ENCODE peak calls at places on chromosomes 2 and 18, in ten cellular contexts. One of them, this sample, is unnamed.

GRCh38 chr2:160390544-160391258 is 102.9 kb downstream of the RBMS1 start:
- DNase-seq in left ventricle myocardium superior: no peak
- DNase-seq in NCI-H1092 treated with DMSO at 0.1 percent for 48 hours: no peak
- DNase-seq in GOT3: no peak
- DNase-seq in AG04449: peak
- DNase-seq in breast epithelium: no peak
- DNase-seq in activated CD4-positive, CD25-positive, alpha-beta regulatory T cell: no peak
- DNase-seq in tibial artery: no peak
- DNase-seq in RPMI7951: peak
- DNase-seq in cardiac muscle cell: no peak
- DNase-seq in this sample: no peak

GRCh38 chr18:78168526-78168925 is 811.1 kb upstream of the SALL3 start:
- DNase-seq in tibial artery: no peak
- DNase-seq in RPMI7951: no peak
- DNase-seq in NCI-H1092 treated with DMSO at 0.1 percent for 48 hours: no peak
- DNase-seq in breast epithelium: no peak
- DNase-seq in left ventricle myocardium superior: no peak
- DNase-seq in activated CD4-positive, CD25-positive, alpha-beta regulatory T cell: no peak
- DNase-seq in cardiac muscle cell: no peak
- DNase-seq in AG04449: no peak
- DNase-seq in GOT3: no peak
- DNase-seq in this sample: no peak

GRCh38 chr2:179569834-179570233 is 291.6 kb downstream of the ZNF385B start:
- DNase-seq in AG04449: peak
- DNase-seq in NCI-H1092 treated with DMSO at 0.1 percent for 48 hours: no peak
- DNase-seq in tibial artery: no peak
- DNase-seq in activated CD4-positive, CD25-positive, alpha-beta regulatory T cell: no peak
- DNase-seq in RPMI7951: peak
- DNase-seq in GOT3: peak
- DNase-seq in left ventricle myocardium superior: no peak
- DNase-seq in breast epithelium: no peak
- DNase-seq in cardiac muscle cell: peak
- DNase-seq in this sample: peak

GRCh38 chr2:226581004-226581403 is 218.6 kb downstream of the IRS1 start:
- DNase-seq in RPMI7951: peak
- DNase-seq in left ventricle myocardium superior: no peak
- DNase-seq in AG04449: no peak
- DNase-seq in tibial artery: no peak
- DNase-seq in cardiac muscle cell: no peak
- DNase-seq in GOT3: no peak
- DNase-seq in activated CD4-positive, CD25-positive, alpha-beta regulatory T cell: peak
- DNase-seq in breast epithelium: no peak
- DNase-seq in NCI-H1092 treated with DMSO at 0.1 percent for 48 hours: no peak
- DNase-seq in this sample: no peak

GRCh38 chr2:8956789-8957188 is 46.7 kb downstream of the MBOAT2 start:
- DNase-seq in NCI-H1092 treated with DMSO at 0.1 percent for 48 hours: no peak
- DNase-seq in GOT3: no peak
- DNase-seq in cardiac muscle cell: peak
- DNase-seq in activated CD4-positive, CD25-positive, alpha-beta regulatory T cell: no peak
- DNase-seq in tibial artery: no peak
- DNase-seq in breast epithelium: no peak
- DNase-seq in RPMI7951: no peak
- DNase-seq in left ventricle myocardium superior: no peak
- DNase-seq in AG04449: no peak
- DNase-seq in this sample: no peak

GRCh38 chr2:13583609-13584008 is 866.9 kb downstream of the TRIB2 start:
- DNase-seq in RPMI7951: no peak
- DNase-seq in GOT3: no peak
- DNase-seq in breast epithelium: no peak
- DNase-seq in left ventricle myocardium superior: no peak
- DNase-seq in NCI-H1092 treated with DMSO at 0.1 percent for 48 hours: no peak
- DNase-seq in tibial artery: no peak
- DNase-seq in activated CD4-positive, CD25-positive, alpha-beta regulatory T cell: no peak
- DNase-seq in AG04449: no peak
- DNase-seq in cardiac muscle cell: no peak
- DNase-seq in this sample: no peak

GRCh38 chr2:155442755-155443372 is 744.4 kb downstream of the KCNJ3 start:
- DNase-seq in tibial artery: no peak
- DNase-seq in RPMI7951: peak
- DNase-seq in AG04449: no peak
- DNase-seq in GOT3: no peak
- DNase-seq in breast epithelium: no peak
- DNase-seq in activated CD4-positive, CD25-positive, alpha-beta regulatory T cell: no peak
- DNase-seq in left ventricle myocardium superior: no peak
- DNase-seq in cardiac muscle cell: no peak
- DNase-seq in NCI-H1092 treated with DMSO at 0.1 percent for 48 hours: no peak
- DNase-seq in this sample: no peak

GRCh38 chr18:74259332-74259731 is 32.4 kb downstream of the CYB5A start:
- DNase-seq in cardiac muscle cell: no peak
- DNase-seq in RPMI7951: no peak
- DNase-seq in breast epithelium: no peak
- DNase-seq in left ventricle myocardium superior: no peak
- DNase-seq in AG04449: no peak
- DNase-seq in activated CD4-positive, CD25-positive, alpha-beta regulatory T cell: no peak
- DNase-seq in NCI-H1092 treated with DMSO at 0.1 percent for 48 hours: no peak
- DNase-seq in GOT3: no peak
- DNase-seq in tibial artery: no peak
- DNase-seq in this sample: no peak

GRCh38 chr2:47061989-47062678 is 93.0 kb downstream of the STPG4 start:
- DNase-seq in breast epithelium: no peak
- DNase-seq in tibial artery: no peak
- DNase-seq in left ventricle myocardium superior: no peak
- DNase-seq in NCI-H1092 treated with DMSO at 0.1 percent for 48 hours: no peak
- DNase-seq in cardiac muscle cell: no peak
- DNase-seq in RPMI7951: no peak
- DNase-seq in AG04449: no peak
- DNase-seq in GOT3: no peak
- DNase-seq in activated CD4-positive, CD25-positive, alpha-beta regulatory T cell: no peak
- DNase-seq in this sample: no peak

GRCh38 chr2:86783615-86784339 is 6.9 kb downstream of the CD8A start:
- DNase-seq in cardiac muscle cell: no peak
- DNase-seq in left ventricle myocardium superior: no peak
- DNase-seq in GOT3: no peak
- DNase-seq in breast epithelium: no peak
- DNase-seq in activated CD4-positive, CD25-positive, alpha-beta regulatory T cell: no peak
- DNase-seq in tibial artery: no peak
- DNase-seq in NCI-H1092 treated with DMSO at 0.1 percent for 48 hours: no peak
- DNase-seq in AG04449: no peak
- DNase-seq in RPMI7951: no peak
- DNase-seq in this sample: no peak

GRCh38 chr2:65351948-65352595 is 80.3 kb downstream of the SPRED2 start:
- DNase-seq in RPMI7951: no peak
- DNase-seq in left ventricle myocardium superior: no peak
- DNase-seq in cardiac muscle cell: no peak
- DNase-seq in NCI-H1092 treated with DMSO at 0.1 percent for 48 hours: no peak
- DNase-seq in activated CD4-positive, CD25-positive, alpha-beta regulatory T cell: no peak
- DNase-seq in tibial artery: no peak
- DNase-seq in AG04449: no peak
- DNase-seq in GOT3: no peak
- DNase-seq in breast epithelium: no peak
- DNase-seq in this sample: no peak

GRCh38 chr2:235047171-235048160 is 95.6 kb downstream of the SH3BP4 start:
- DNase-seq in tibial artery: peak
- DNase-seq in left ventricle myocardium superior: no peak
- DNase-seq in GOT3: no peak
- DNase-seq in AG04449: no peak
- DNase-seq in cardiac muscle cell: no peak
- DNase-seq in breast epithelium: peak
- DNase-seq in NCI-H1092 treated with DMSO at 0.1 percent for 48 hours: no peak
- DNase-seq in RPMI7951: no peak
- DNase-seq in activated CD4-positive, CD25-positive, alpha-beta regulatory T cell: no peak
- DNase-seq in this sample: no peak

This sample was measured in AG04450.